ENCODE peak calls at places on chromosomes 16 and 17, in five cellular contexts. J is lung, K is fibroblast of villous mesenchyme, Q is GM20000, F is adrenal gland. N is an unnamed sample.

GRCh38 chr17:70144260-70144846 is 25.0 kb upstream of the KCNJ2 start:
- DNase-seq in J (no peak), K (peak; percentile 64), Q (no peak), F (no peak), N (no peak)

GRCh38 chr17:33481652-33482051 is 188.6 kb upstream of the ASIC2 start:
- DNase-seq in J (no peak), K (no peak), Q (no peak), F (no peak), N (no peak)

GRCh38 chr17:11900103-11900502 is 97.2 kb downstream of the ZNF18 start:
- DNase-seq in J (no peak), K (no peak), Q (no peak), F (peak; percentile 15), N (no peak)

GRCh38 chr17:6567528-6568185 is 11.3 kb upstream of the PITPNM3 start:
- DNase-seq in J (peak; percentile 63), K (no peak), Q (no peak), F (peak; percentile 67), N (no peak)

GRCh38 chr17:50363217-50364060 is 9.5 kb downstream of the MRPL27 start:
- DNase-seq in J (no peak), K (peak; percentile 38), Q (no peak), F (peak; percentile 57), N (no peak)

GRCh38 chr16:60646631-60647030 is 1389.6 kb downstream of the CDH8 start:
- DNase-seq in J (no peak), K (no peak), Q (no peak), F (no peak), N (no peak)

GRCh38 chr17:49926886-49927285 is 42.1 kb upstream of the DLX4 start:
- DNase-seq in J (no peak), K (peak; percentile 9), Q (no peak), F (peak; percentile 67), N (no peak)

GRCh38 chr17:42171831-42172230 is 9.1 kb downstream of the KCNH4 start:
- DNase-seq in J (no peak), K (no peak), Q (no peak), F (no peak), N (no peak)

GRCh38 chr16:72291531-72291981 is 119.6 kb upstream of the PMFBP1 start:
- DNase-seq in J (no peak), K (peak; percentile 93), Q (no peak), F (no peak), N (no peak)

GRCh38 chr17:266219-266618 is 84.8 kb upstream of the DOC2B start:
- DNase-seq in J (no peak), K (no peak), Q (no peak), F (peak; percentile 9), N (no peak)

GRCh38 chr17:1787301-1787902 is 25.5 kb downstream of the SERPINF1 start:
- DNase-seq in J (no peak), K (peak; percentile 98), Q (no peak), F (peak; percentile 96), N (no peak)

GRCh38 chr17:364308-364707 is 11.7 kb upstream of the RPH3AL start:
- DNase-seq in J (no peak), K (no peak), Q (no peak), F (no peak), N (no peak)

GRCh38 chr17:74759243-74759801 is 10.9 kb downstream of the NHERF1 start:
- DNase-seq in J (no peak), K (no peak), Q (peak; percentile 70), F (no peak), N (peak; percentile 75)

GRCh38 chr17:16406742-16407674 is 8.4 kb upstream of the TRPV2 start:
- DNase-seq in J (no peak), K (peak; percentile 37), Q (peak; percentile 59), F (no peak), N (no peak)

GRCh38 chr17:49873466-49873865 is 25.6 kb upstream of the TAC4 start:
- DNase-seq in J (peak; percentile 76), K (no peak), Q (no peak), F (no peak), N (no peak)

GRCh38 chr17:74089869-74090464 is 113.5 kb upstream of the RPL38 start:
- DNase-seq in J (peak; percentile 42), K (peak; percentile 34), Q (peak; percentile 73), F (peak; percentile 45), N (peak; percentile 83)

GRCh38 chr16:56944954-56945839 is 13.3 kb downstream of the HERPUD1 start:
- DNase-seq in J (no peak), K (no peak), Q (no peak), F (no peak), N (peak; percentile 66)

GRCh38 chr16:66479661-66480264 is 52.7 kb downstream of the BEAN1 start:
- DNase-seq in J (no peak), K (no peak), Q (no peak), F (no peak), N (no peak)

GRCh38 chr16:84283314-84284167 is 11.1 kb upstream of the WFDC1 start:
- DNase-seq in J (no peak), K (no peak), Q (no peak), F (no peak), N (no peak)

GRCh38 chr16:81745704-81746558 is 33.2 kb upstream of the PLCG2 start:
- DNase-seq in J (peak; percentile 81), K (peak; percentile 25), Q (peak; percentile 78), F (peak; percentile 47), N (peak; percentile 84)

GRCh38 chr17:74206332-74206818 is 2.9 kb downstream of the RPL38 start:
- DNase-seq in J (no peak), K (no peak), Q (no peak), F (no peak), N (no peak)

GRCh38 chr17:40799859-40800258 is at the start of gene KRT28:
- DNase-seq in J (no peak), K (no peak), Q (no peak), F (no peak), N (no peak)
- TF ChIP-seq CTCF in J (no peak), K (no peak), Q (no peak), F (no peak), N (no peak)

GRCh38 chr17:80361495-80362220 is 53.3 kb upstream of the ENDOV start:
- DNase-seq in J (no peak), K (peak; percentile 3), Q (no peak), F (no peak), N (peak; percentile 39)
- TF ChIP-seq CTCF in J (no peak), K (peak; percentile 30), Q (peak; percentile 1), F (no peak), N (peak; percentile 61)

DNA sequence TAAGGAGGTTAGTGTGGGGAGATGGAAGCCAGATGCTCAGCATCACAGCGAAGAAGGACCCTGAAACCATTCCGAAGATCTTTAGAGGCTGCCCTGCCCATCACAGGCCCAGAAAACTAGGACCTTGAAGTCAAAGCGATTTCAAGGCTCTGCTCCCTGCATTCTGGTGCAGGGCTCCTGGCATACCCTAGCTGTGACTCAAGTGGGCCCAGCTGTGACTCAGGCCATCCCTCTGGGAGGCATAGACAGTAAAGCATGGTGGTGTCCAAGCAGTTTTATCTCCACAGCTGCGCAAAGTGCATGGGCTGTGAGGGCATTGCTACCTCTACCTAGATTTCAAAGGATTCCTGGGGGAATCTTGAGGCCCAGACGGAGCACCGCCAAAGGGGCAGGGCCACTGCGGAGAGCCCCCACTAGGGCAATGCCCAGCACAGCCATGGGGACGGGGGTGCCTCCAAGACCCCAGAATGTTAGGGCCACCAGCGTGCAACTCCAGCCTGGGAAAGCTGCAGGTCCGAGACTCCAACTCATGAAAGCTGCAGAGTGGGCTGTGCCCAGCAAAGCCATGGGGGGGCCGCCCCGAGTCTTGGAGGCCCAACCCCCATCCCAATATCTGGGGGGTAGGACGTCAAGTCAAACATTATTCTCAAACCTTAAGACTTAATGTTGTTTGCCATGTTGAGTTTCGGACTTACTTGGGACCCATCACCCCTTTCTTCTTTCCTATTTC is 11.7 kb upstream of the ZNF594 start:
- DNase-seq in J (no peak), K (peak; percentile 14), Q (no peak), F (peak; percentile 50), N (no peak)
- TF ChIP-seq CTCF in J (no peak), K (no peak), Q (no peak), F (no peak), N (no peak)

DNA sequence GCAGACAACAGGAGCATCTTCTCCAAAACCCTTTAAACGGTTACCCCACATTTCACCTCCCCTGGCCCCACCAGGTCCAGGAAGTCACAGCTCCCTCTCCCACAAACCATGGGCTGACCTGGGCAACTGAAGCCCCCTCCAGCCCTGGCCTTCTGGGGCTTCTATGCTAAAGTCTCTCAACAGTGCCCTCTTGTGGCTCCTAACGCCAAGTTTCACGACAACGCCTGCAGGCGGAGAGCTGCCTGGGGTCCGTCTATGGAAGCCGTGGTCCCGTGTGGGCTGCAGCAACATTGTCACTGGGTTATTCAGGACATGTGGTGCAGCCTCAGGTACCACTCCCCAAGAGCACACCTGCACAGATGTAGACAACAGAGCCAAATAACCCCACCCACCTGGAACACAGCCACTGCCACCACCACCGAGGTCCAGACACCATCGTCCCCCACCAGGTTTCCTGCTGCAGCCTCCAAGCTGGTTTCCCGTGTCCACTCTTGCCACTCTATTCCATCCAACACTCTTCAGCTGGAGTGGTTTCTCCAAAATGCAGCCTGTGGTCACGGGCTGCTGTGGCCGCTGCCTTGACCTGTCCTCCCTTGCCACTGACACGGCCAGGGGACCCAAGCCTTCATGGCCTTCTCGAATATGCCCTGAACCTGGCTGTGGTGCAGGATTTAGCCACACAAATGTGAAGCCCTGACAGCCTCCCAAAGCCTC is 19.1 kb downstream of the C16orf95 start:
- DNase-seq in J (no peak), K (no peak), Q (peak; percentile 71), F (no peak), N (peak; percentile 66)
- TF ChIP-seq CTCF in J (peak; percentile 25), K (peak; percentile 60), Q (peak; percentile 77), F (peak; percentile 38), N (peak; percentile 65)

GRCh38 chr17:78852709-78853111 is 12.1 kb upstream of the USP36 start:
- DNase-seq in J (no peak), K (peak; percentile 75), Q (no peak), F (no peak), N (no peak)
- TF ChIP-seq CTCF in J (no peak), K (peak; percentile 29), Q (no peak), F (no peak), N (no peak)

N was measured in activated CD8-positive, alpha-beta T cell treated with anti-CD3 and anti-CD28 coated beads for 36 hours.